ENCODE peak calls at places on chromosome 1, in five cellular contexts. One of them, this sample, is unnamed.

GRCh38 chr1:179029293-179029692 is 3.6 kb downstream of the FAM20B start:
- DNase-seq in IMR-90: no peak
- DNase-seq in mesendoderm: peak; percentile 50
- DNase-seq in H9: no peak
- DNase-seq in neuronal stem cell: no peak
- DNase-seq in this sample: peak; percentile 75

GRCh38 chr1:68213843-68214242 is 18.5 kb downstream of the WLS start:
- DNase-seq in H9: no peak
- DNase-seq in mesendoderm: peak; percentile 74
- DNase-seq in IMR-90: peak; percentile 58
- DNase-seq in neuronal stem cell: no peak
- DNase-seq in this sample: no peak

GRCh38 chr1:219900201-219900600 is 28.2 kb downstream of the SLC30A10 start:
- DNase-seq in mesendoderm: no peak
- DNase-seq in H9: no peak
- DNase-seq in neuronal stem cell: no peak
- DNase-seq in IMR-90: no peak
- DNase-seq in this sample: no peak

GRCh38 chr1:1004780-1005697 is 5.1 kb upstream of the HES4 start:
- DNase-seq in neuronal stem cell: no peak
- DNase-seq in IMR-90: peak; percentile 66
- DNase-seq in H9: peak; percentile 50
- DNase-seq in mesendoderm: peak; percentile 76
- DNase-seq in this sample: no peak

GRCh38 chr1:69230223-69230622 is 337.5 kb upstream of the LRRC7 start:
- DNase-seq in mesendoderm: no peak
- DNase-seq in neuronal stem cell: no peak
- DNase-seq in IMR-90: no peak
- DNase-seq in H9: no peak
- DNase-seq in this sample: no peak

GRCh38 chr1:29548091-29548490 is 311.8 kb downstream of the PTPRU start:
- DNase-seq in mesendoderm: no peak
- DNase-seq in IMR-90: no peak
- DNase-seq in H9: no peak
- DNase-seq in neuronal stem cell: no peak
- DNase-seq in this sample: no peak

GRCh38 chr1:242454262-242455051 is 70.0 kb downstream of the PLD5 start:
- DNase-seq in IMR-90: peak; percentile 7
- DNase-seq in H9: no peak
- DNase-seq in neuronal stem cell: peak; percentile 49
- DNase-seq in mesendoderm: peak; percentile 72
- DNase-seq in this sample: peak; percentile 65

GRCh38 chr1:236795757-236796719 is 946 bp downstream of the MTR start:
- DNase-seq in H9: no peak
- DNase-seq in neuronal stem cell: no peak
- DNase-seq in IMR-90: peak; percentile 62
- DNase-seq in mesendoderm: peak; percentile 18
- DNase-seq in this sample: peak; percentile 88

GRCh38 chr1:31510853-31511789 is 65.2 kb upstream of the TINAGL1 start:
- DNase-seq in H9: no peak
- DNase-seq in neuronal stem cell: no peak
- DNase-seq in IMR-90: no peak
- DNase-seq in mesendoderm: peak; percentile 72
- DNase-seq in this sample: peak; percentile 97

GRCh38 chr1:175150596-175151319 is 41.8 kb downstream of the KIAA0040 start:
- DNase-seq in neuronal stem cell: no peak
- DNase-seq in IMR-90: no peak
- DNase-seq in H9: peak; percentile 42
- DNase-seq in mesendoderm: no peak
- DNase-seq in this sample: no peak

GRCh38 chr1:213569816-213570150 is 418.0 kb upstream of the PROX1 start:
- DNase-seq in IMR-90: no peak
- DNase-seq in neuronal stem cell: no peak
- DNase-seq in mesendoderm: no peak
- DNase-seq in H9: no peak
- DNase-seq in this sample: no peak

GRCh38 chr1:8463144-8463927 is 145.4 kb downstream of the SLC45A1 start:
- DNase-seq in IMR-90: peak; percentile 89
- DNase-seq in mesendoderm: peak; percentile 51
- DNase-seq in H9: no peak
- DNase-seq in neuronal stem cell: no peak
- DNase-seq in this sample: no peak

GRCh38 chr1:65949230-65949626 is 156.5 kb downstream of the PDE4B start:
- DNase-seq in neuronal stem cell: no peak
- DNase-seq in mesendoderm: no peak
- DNase-seq in H9: no peak
- DNase-seq in IMR-90: no peak
- DNase-seq in this sample: no peak

GRCh38 chr1:15882665-15883064 is 35.2 kb downstream of the SPEN start:
- DNase-seq in neuronal stem cell: no peak
- DNase-seq in IMR-90: no peak
- DNase-seq in mesendoderm: no peak
- DNase-seq in H9: no peak
- DNase-seq in this sample: no peak

GRCh38 chr1:153364181-153364580 is 6.5 kb downstream of the S100A9 start:
- DNase-seq in H9: no peak
- DNase-seq in IMR-90: no peak
- DNase-seq in mesendoderm: no peak
- DNase-seq in neuronal stem cell: no peak
- DNase-seq in this sample: peak; percentile 98

GRCh38 chr1:75034376-75034775 is 99.8 kb upstream of the LHX8 start:
- DNase-seq in mesendoderm: peak; percentile 28
- DNase-seq in neuronal stem cell: no peak
- DNase-seq in H9: no peak
- DNase-seq in IMR-90: no peak
- DNase-seq in this sample: no peak

GRCh38 chr1:66532214-66532613 is 1.7 kb upstream of the SGIP1 start:
- DNase-seq in IMR-90: no peak
- DNase-seq in neuronal stem cell: no peak
- DNase-seq in H9: no peak
- DNase-seq in mesendoderm: no peak
- DNase-seq in this sample: no peak

GRCh38 chr1:2160691-2161320 is 33.8 kb downstream of the FAAP20 start:
- DNase-seq in IMR-90: no peak
- DNase-seq in neuronal stem cell: no peak
- DNase-seq in H9: no peak
- DNase-seq in mesendoderm: no peak
- DNase-seq in this sample: no peak

GRCh38 chr1:110944806-110945205 is 18.9 kb downstream of the LRIF1 start:
- DNase-seq in H9: no peak
- DNase-seq in mesendoderm: no peak
- DNase-seq in neuronal stem cell: no peak
- DNase-seq in IMR-90: no peak
- DNase-seq in this sample: no peak

GRCh38 chr1:182643699-182644098 is 39.5 kb upstream of the RGS16 start:
- DNase-seq in IMR-90: no peak
- DNase-seq in mesendoderm: no peak
- DNase-seq in neuronal stem cell: no peak
- DNase-seq in H9: no peak
- DNase-seq in this sample: peak; percentile 10
- H2BK5ac ChIP-seq in IMR-90: no peak overlapping the region
- H2BK5ac ChIP-seq in mesendoderm: no peak overlapping the region
- H2BK5ac ChIP-seq in neuronal stem cell: no peak overlapping the region
- H2BK5ac ChIP-seq in H9: no peak overlapping the region
- H2BK5ac ChIP-seq in this sample: peak overlapping the region; percentile 70

DNA sequence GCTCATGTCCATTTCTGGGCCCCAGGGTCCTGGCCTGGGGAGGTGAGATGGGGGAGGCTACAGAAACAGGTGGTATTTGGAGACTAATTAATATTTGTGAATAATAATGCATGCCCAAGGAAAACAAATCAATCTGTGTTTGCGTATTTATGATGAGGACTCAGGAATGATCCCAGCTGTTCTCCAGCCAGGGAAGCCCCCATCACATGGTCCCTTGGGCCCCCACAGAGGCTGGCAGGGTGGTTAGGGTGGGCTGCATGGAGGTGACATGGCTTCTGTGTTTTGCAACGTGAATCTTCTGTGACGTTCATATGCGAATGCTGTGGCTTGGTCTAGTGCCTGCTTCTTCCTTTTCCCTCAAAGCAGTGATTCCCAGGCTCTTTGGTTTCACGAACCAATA is 10.5 kb downstream of the PTPRF start:
- DNase-seq in H9: no peak
- DNase-seq in neuronal stem cell: no peak
- DNase-seq in mesendoderm: no peak
- DNase-seq in IMR-90: no peak
- DNase-seq in this sample: no peak
- H2BK5ac ChIP-seq in H9: no peak overlapping the region
- H2BK5ac ChIP-seq in neuronal stem cell: peak overlapping the region; percentile 80
- H2BK5ac ChIP-seq in mesendoderm: no peak overlapping the region
- H2BK5ac ChIP-seq in IMR-90: no peak overlapping the region
- H2BK5ac ChIP-seq in this sample: no peak overlapping the region

GRCh38 chr1:18922319-18922726 is 20.0 kb upstream of the ALDH4A1 start:
- DNase-seq in neuronal stem cell: no peak
- DNase-seq in H9: no peak
- DNase-seq in mesendoderm: no peak
- DNase-seq in IMR-90: peak; percentile 85
- DNase-seq in this sample: peak; percentile 30
- H2BK5ac ChIP-seq in neuronal stem cell: peak overlapping the region; percentile 47
- H2BK5ac ChIP-seq in H9: no peak overlapping the region
- H2BK5ac ChIP-seq in mesendoderm: no peak overlapping the region
- H2BK5ac ChIP-seq in IMR-90: peak overlapping the region; percentile 75
- H2BK5ac ChIP-seq in this sample: peak overlapping the region; percentile 73

GRCh38 chr1:26111530-26112406 is at the start of gene PDIK1L:
- DNase-seq in neuronal stem cell: peak; percentile 96
- DNase-seq in H9: peak; percentile 91
- DNase-seq in IMR-90: peak; percentile 96
- DNase-seq in mesendoderm: peak; percentile 96
- DNase-seq in this sample: peak; percentile 88
- H2BK5ac ChIP-seq in neuronal stem cell: peak within 1 kb of the TSS; percentile 99
- H2BK5ac ChIP-seq in H9: no peak within 1 kb of the TSS
- H2BK5ac ChIP-seq in IMR-90: peak within 1 kb of the TSS; percentile 61
- H2BK5ac ChIP-seq in mesendoderm: peak within 1 kb of the TSS; percentile 71
- H2BK5ac ChIP-seq in this sample: peak within 1 kb of the TSS; percentile 53

This sample was measured in trophoblast cell.